ENCODE peak calls at places on chromosomes 16 and 17, in five cellular contexts. O is stimulated activated CD4-positive, alpha-beta T cell treated with anti-CD3 and anti-CD28 coated beads, Interleukin-4, amount 100 ng/mL, for 24 hours; S is activated T-cell treated with anti-CD3 and anti-CD28 coated beads for 1 hour; R is HuH-7.5; Y is endothelial cell. P is an unnamed sample.

GRCh38 chr17:82884923-82885322 is 45.1 kb upstream of the ZNF750 start:
- DNase-seq in Y (no peak), S (no peak), R (no peak), O (no peak), P (peak; percentile 59)

GRCh38 chr16:22380529-22380928 is 6.1 kb upstream of the CDR2 start:
- DNase-seq in Y (no peak), R (no peak), S (no peak), O (no peak), P (no peak)

GRCh38 chr16:48531011-48531962 is 78.7 kb downstream of the N4BP1 start:
- DNase-seq in O (no peak), Y (no peak), R (no peak), S (no peak), P (no peak)

GRCh38 chr16:81929841-81930240 is 81.4 kb downstream of the SDR42E1 start:
- DNase-seq in O (no peak), R (no peak), S (no peak), Y (no peak), P (no peak)

GRCh38 chr16:11097782-11098167 is 153.4 kb downstream of the CLEC16A start:
- DNase-seq in S (no peak), R (no peak), O (no peak), Y (no peak), P (no peak)

GRCh38 chr17:49887086-49887743 is 39.3 kb upstream of the TAC4 start:
- DNase-seq in Y (no peak), R (peak; percentile 50), S (no peak), O (no peak), P (no peak)

GRCh38 chr17:49486012-49486641 is 9.0 kb upstream of the NGFR start:
- DNase-seq in O (no peak), Y (peak; percentile 43), S (no peak), R (no peak), P (no peak)

GRCh38 chr16:11094075-11094593 is 149.8 kb downstream of the CLEC16A start:
- DNase-seq in O (peak; percentile 74), Y (no peak), S (peak; percentile 13), R (no peak), P (peak; percentile 72)

GRCh38 chr16:26795184-26795583 is 271.5 kb upstream of the C16orf82 start:
- DNase-seq in O (peak; percentile 17), Y (peak; percentile 5), R (no peak), S (no peak), P (peak; percentile 34)

GRCh38 chr16:19062706-19063105 is 4.7 kb upstream of the COQ7 start:
- DNase-seq in Y (no peak), S (no peak), R (no peak), O (no peak), P (no peak)

P was measured in activated CD4-positive, alpha-beta memory T cell treated with anti-CD3 and anti-CD28 coated beads, Interleukin-2, amount 10 ng/mL, durations not matched to agents 7 days and 5 days.